ENCODE peak calls at places on chromosomes 4 and X, in nine cellular contexts. One of them, this sample, is unnamed.

GRCh38 chr4:87251104-87251503 is 30.7 kb upstream of the KLHL8 start:
- DNase-seq in activated CD4-positive, alpha-beta T cell treated with anti-CD3 and anti-CD28 coated beads for 24 hours: no peak
- DNase-seq in stimulated activated naive B cell treated with anti-CD40 and anti-IgM and Interleukin-4, amounts not matched to agents 10 μg/mL and 1 μg/mL and 100 μg/mL, for 72 hours: no peak
- DNase-seq in activated T-cell treated with anti-CD3 and anti-CD28 coated beads for 48 hours: no peak
- DNase-seq in activated T-helper 2 cell treated with anti-CD3 and anti-CD28 coated beads, Interferon-gamma antibody, Interleukin-2, Interleukin-4, amounts not matched to agents 10 μg/mL and 5 μg/mL and 100 μg/mL, durations not matched to agents 14 hours and 24 hours and 36 hours: no peak
- DNase-seq in substantia nigra: peak
- DNase-seq in NB4: no peak
- DNase-seq in NCI-H2081 treated with DMSO at 0.1 percent for 48 hours: no peak
- DNase-seq in CD4-positive, alpha-beta T cell: no peak
- DNase-seq in this sample: no peak

GRCh38 chrX:50971390-50971789 is 60.9 kb downstream of the BMP15 start:
- DNase-seq in activated CD4-positive, alpha-beta T cell treated with anti-CD3 and anti-CD28 coated beads for 24 hours: no peak
- DNase-seq in stimulated activated naive B cell treated with anti-CD40 and anti-IgM and Interleukin-4, amounts not matched to agents 10 μg/mL and 1 μg/mL and 100 μg/mL, for 72 hours: no peak
- DNase-seq in activated T-cell treated with anti-CD3 and anti-CD28 coated beads for 48 hours: peak
- DNase-seq in activated T-helper 2 cell treated with anti-CD3 and anti-CD28 coated beads, Interferon-gamma antibody, Interleukin-2, Interleukin-4, amounts not matched to agents 10 μg/mL and 5 μg/mL and 100 μg/mL, durations not matched to agents 14 hours and 24 hours and 36 hours: no peak
- DNase-seq in substantia nigra: no peak
- DNase-seq in NB4: no peak
- DNase-seq in NCI-H2081 treated with DMSO at 0.1 percent for 48 hours: no peak
- DNase-seq in CD4-positive, alpha-beta T cell: no peak
- DNase-seq in this sample: no peak

GRCh38 chrX:72430405-72430968 is 124.8 kb upstream of the CITED1 start:
- DNase-seq in activated CD4-positive, alpha-beta T cell treated with anti-CD3 and anti-CD28 coated beads for 24 hours: no peak
- DNase-seq in stimulated activated naive B cell treated with anti-CD40 and anti-IgM and Interleukin-4, amounts not matched to agents 10 μg/mL and 1 μg/mL and 100 μg/mL, for 72 hours: no peak
- DNase-seq in activated T-cell treated with anti-CD3 and anti-CD28 coated beads for 48 hours: no peak
- DNase-seq in activated T-helper 2 cell treated with anti-CD3 and anti-CD28 coated beads, Interferon-gamma antibody, Interleukin-2, Interleukin-4, amounts not matched to agents 10 μg/mL and 5 μg/mL and 100 μg/mL, durations not matched to agents 14 hours and 24 hours and 36 hours: no peak
- DNase-seq in substantia nigra: no peak
- DNase-seq in NB4: no peak
- DNase-seq in NCI-H2081 treated with DMSO at 0.1 percent for 48 hours: no peak
- DNase-seq in CD4-positive, alpha-beta T cell: no peak
- DNase-seq in this sample: no peak

GRCh38 chrX:86914569-86914968 is 603.0 kb upstream of the KLHL4 start:
- DNase-seq in activated CD4-positive, alpha-beta T cell treated with anti-CD3 and anti-CD28 coated beads for 24 hours: no peak
- DNase-seq in stimulated activated naive B cell treated with anti-CD40 and anti-IgM and Interleukin-4, amounts not matched to agents 10 μg/mL and 1 μg/mL and 100 μg/mL, for 72 hours: no peak
- DNase-seq in activated T-cell treated with anti-CD3 and anti-CD28 coated beads for 48 hours: no peak
- DNase-seq in activated T-helper 2 cell treated with anti-CD3 and anti-CD28 coated beads, Interferon-gamma antibody, Interleukin-2, Interleukin-4, amounts not matched to agents 10 μg/mL and 5 μg/mL and 100 μg/mL, durations not matched to agents 14 hours and 24 hours and 36 hours: no peak
- DNase-seq in substantia nigra: no peak
- DNase-seq in NB4: no peak
- DNase-seq in NCI-H2081 treated with DMSO at 0.1 percent for 48 hours: no peak
- DNase-seq in CD4-positive, alpha-beta T cell: no peak
- DNase-seq in this sample: no peak

GRCh38 chr4:129342820-129343219 is 246.9 kb downstream of the C4orf33 start:
- DNase-seq in activated CD4-positive, alpha-beta T cell treated with anti-CD3 and anti-CD28 coated beads for 24 hours: no peak
- DNase-seq in stimulated activated naive B cell treated with anti-CD40 and anti-IgM and Interleukin-4, amounts not matched to agents 10 μg/mL and 1 μg/mL and 100 μg/mL, for 72 hours: no peak
- DNase-seq in activated T-cell treated with anti-CD3 and anti-CD28 coated beads for 48 hours: no peak
- DNase-seq in activated T-helper 2 cell treated with anti-CD3 and anti-CD28 coated beads, Interferon-gamma antibody, Interleukin-2, Interleukin-4, amounts not matched to agents 10 μg/mL and 5 μg/mL and 100 μg/mL, durations not matched to agents 14 hours and 24 hours and 36 hours: no peak
- DNase-seq in substantia nigra: no peak
- DNase-seq in NB4: peak
- DNase-seq in NCI-H2081 treated with DMSO at 0.1 percent for 48 hours: no peak
- DNase-seq in CD4-positive, alpha-beta T cell: no peak
- DNase-seq in this sample: peak

GRCh38 chr4:113468165-113469022 is 293.1 kb downstream of the CAMK2D start:
- DNase-seq in activated CD4-positive, alpha-beta T cell treated with anti-CD3 and anti-CD28 coated beads for 24 hours: no peak
- DNase-seq in stimulated activated naive B cell treated with anti-CD40 and anti-IgM and Interleukin-4, amounts not matched to agents 10 μg/mL and 1 μg/mL and 100 μg/mL, for 72 hours: no peak
- DNase-seq in activated T-cell treated with anti-CD3 and anti-CD28 coated beads for 48 hours: no peak
- DNase-seq in activated T-helper 2 cell treated with anti-CD3 and anti-CD28 coated beads, Interferon-gamma antibody, Interleukin-2, Interleukin-4, amounts not matched to agents 10 μg/mL and 5 μg/mL and 100 μg/mL, durations not matched to agents 14 hours and 24 hours and 36 hours: no peak
- DNase-seq in substantia nigra: no peak
- DNase-seq in NB4: peak
- DNase-seq in NCI-H2081 treated with DMSO at 0.1 percent for 48 hours: no peak
- DNase-seq in CD4-positive, alpha-beta T cell: no peak
- DNase-seq in this sample: peak

GRCh38 chr4:79540143-79540542 is 132.1 kb upstream of the GK2 start:
- DNase-seq in activated CD4-positive, alpha-beta T cell treated with anti-CD3 and anti-CD28 coated beads for 24 hours: no peak
- DNase-seq in stimulated activated naive B cell treated with anti-CD40 and anti-IgM and Interleukin-4, amounts not matched to agents 10 μg/mL and 1 μg/mL and 100 μg/mL, for 72 hours: no peak
- DNase-seq in activated T-cell treated with anti-CD3 and anti-CD28 coated beads for 48 hours: no peak
- DNase-seq in activated T-helper 2 cell treated with anti-CD3 and anti-CD28 coated beads, Interferon-gamma antibody, Interleukin-2, Interleukin-4, amounts not matched to agents 10 μg/mL and 5 μg/mL and 100 μg/mL, durations not matched to agents 14 hours and 24 hours and 36 hours: no peak
- DNase-seq in substantia nigra: no peak
- DNase-seq in NB4: no peak
- DNase-seq in NCI-H2081 treated with DMSO at 0.1 percent for 48 hours: no peak
- DNase-seq in CD4-positive, alpha-beta T cell: no peak
- DNase-seq in this sample: no peak

GRCh38 chr4:189124149-189124758 is 816.4 kb upstream of the FRG1 start:
- DNase-seq in activated CD4-positive, alpha-beta T cell treated with anti-CD3 and anti-CD28 coated beads for 24 hours: no peak
- DNase-seq in stimulated activated naive B cell treated with anti-CD40 and anti-IgM and Interleukin-4, amounts not matched to agents 10 μg/mL and 1 μg/mL and 100 μg/mL, for 72 hours: no peak
- DNase-seq in activated T-cell treated with anti-CD3 and anti-CD28 coated beads for 48 hours: no peak
- DNase-seq in activated T-helper 2 cell treated with anti-CD3 and anti-CD28 coated beads, Interferon-gamma antibody, Interleukin-2, Interleukin-4, amounts not matched to agents 10 μg/mL and 5 μg/mL and 100 μg/mL, durations not matched to agents 14 hours and 24 hours and 36 hours: no peak
- DNase-seq in substantia nigra: no peak
- DNase-seq in NB4: peak
- DNase-seq in NCI-H2081 treated with DMSO at 0.1 percent for 48 hours: no peak
- DNase-seq in CD4-positive, alpha-beta T cell: no peak
- DNase-seq in this sample: peak

GRCh38 chr4:156293657-156294297 is 340.1 kb upstream of the CTSO start:
- DNase-seq in activated CD4-positive, alpha-beta T cell treated with anti-CD3 and anti-CD28 coated beads for 24 hours: no peak
- DNase-seq in stimulated activated naive B cell treated with anti-CD40 and anti-IgM and Interleukin-4, amounts not matched to agents 10 μg/mL and 1 μg/mL and 100 μg/mL, for 72 hours: no peak
- DNase-seq in activated T-cell treated with anti-CD3 and anti-CD28 coated beads for 48 hours: no peak
- DNase-seq in activated T-helper 2 cell treated with anti-CD3 and anti-CD28 coated beads, Interferon-gamma antibody, Interleukin-2, Interleukin-4, amounts not matched to agents 10 μg/mL and 5 μg/mL and 100 μg/mL, durations not matched to agents 14 hours and 24 hours and 36 hours: no peak
- DNase-seq in substantia nigra: no peak
- DNase-seq in NB4: no peak
- DNase-seq in NCI-H2081 treated with DMSO at 0.1 percent for 48 hours: no peak
- DNase-seq in CD4-positive, alpha-beta T cell: no peak
- DNase-seq in this sample: no peak

GRCh38 chr4:175440776-175441175 is 371.3 kb downstream of the GPM6A start:
- DNase-seq in activated CD4-positive, alpha-beta T cell treated with anti-CD3 and anti-CD28 coated beads for 24 hours: no peak
- DNase-seq in stimulated activated naive B cell treated with anti-CD40 and anti-IgM and Interleukin-4, amounts not matched to agents 10 μg/mL and 1 μg/mL and 100 μg/mL, for 72 hours: no peak
- DNase-seq in activated T-cell treated with anti-CD3 and anti-CD28 coated beads for 48 hours: no peak
- DNase-seq in activated T-helper 2 cell treated with anti-CD3 and anti-CD28 coated beads, Interferon-gamma antibody, Interleukin-2, Interleukin-4, amounts not matched to agents 10 μg/mL and 5 μg/mL and 100 μg/mL, durations not matched to agents 14 hours and 24 hours and 36 hours: no peak
- DNase-seq in substantia nigra: no peak
- DNase-seq in NB4: no peak
- DNase-seq in NCI-H2081 treated with DMSO at 0.1 percent for 48 hours: no peak
- DNase-seq in CD4-positive, alpha-beta T cell: no peak
- DNase-seq in this sample: no peak

GRCh38 chr4:11640584-11640983 is 211.9 kb upstream of the HS3ST1 start:
- DNase-seq in activated CD4-positive, alpha-beta T cell treated with anti-CD3 and anti-CD28 coated beads for 24 hours: no peak
- DNase-seq in stimulated activated naive B cell treated with anti-CD40 and anti-IgM and Interleukin-4, amounts not matched to agents 10 μg/mL and 1 μg/mL and 100 μg/mL, for 72 hours: no peak
- DNase-seq in activated T-cell treated with anti-CD3 and anti-CD28 coated beads for 48 hours: no peak
- DNase-seq in activated T-helper 2 cell treated with anti-CD3 and anti-CD28 coated beads, Interferon-gamma antibody, Interleukin-2, Interleukin-4, amounts not matched to agents 10 μg/mL and 5 μg/mL and 100 μg/mL, durations not matched to agents 14 hours and 24 hours and 36 hours: no peak
- DNase-seq in substantia nigra: no peak
- DNase-seq in NB4: no peak
- DNase-seq in NCI-H2081 treated with DMSO at 0.1 percent for 48 hours: no peak
- DNase-seq in CD4-positive, alpha-beta T cell: no peak
- DNase-seq in this sample: no peak

GRCh38 chrX:130055103-130055502 is 55.2 kb downstream of the ELF4 start:
- DNase-seq in activated CD4-positive, alpha-beta T cell treated with anti-CD3 and anti-CD28 coated beads for 24 hours: no peak
- DNase-seq in stimulated activated naive B cell treated with anti-CD40 and anti-IgM and Interleukin-4, amounts not matched to agents 10 μg/mL and 1 μg/mL and 100 μg/mL, for 72 hours: no peak
- DNase-seq in activated T-cell treated with anti-CD3 and anti-CD28 coated beads for 48 hours: no peak
- DNase-seq in activated T-helper 2 cell treated with anti-CD3 and anti-CD28 coated beads, Interferon-gamma antibody, Interleukin-2, Interleukin-4, amounts not matched to agents 10 μg/mL and 5 μg/mL and 100 μg/mL, durations not matched to agents 14 hours and 24 hours and 36 hours: no peak
- DNase-seq in substantia nigra: no peak
- DNase-seq in NB4: no peak
- DNase-seq in NCI-H2081 treated with DMSO at 0.1 percent for 48 hours: no peak
- DNase-seq in CD4-positive, alpha-beta T cell: no peak
- DNase-seq in this sample: no peak

GRCh38 chr4:56723201-56723605 is 42.1 kb upstream of the HOPX start:
- DNase-seq in activated CD4-positive, alpha-beta T cell treated with anti-CD3 and anti-CD28 coated beads for 24 hours: peak
- DNase-seq in stimulated activated naive B cell treated with anti-CD40 and anti-IgM and Interleukin-4, amounts not matched to agents 10 μg/mL and 1 μg/mL and 100 μg/mL, for 72 hours: no peak
- DNase-seq in activated T-cell treated with anti-CD3 and anti-CD28 coated beads for 48 hours: peak
- DNase-seq in activated T-helper 2 cell treated with anti-CD3 and anti-CD28 coated beads, Interferon-gamma antibody, Interleukin-2, Interleukin-4, amounts not matched to agents 10 μg/mL and 5 μg/mL and 100 μg/mL, durations not matched to agents 14 hours and 24 hours and 36 hours: no peak
- DNase-seq in substantia nigra: no peak
- DNase-seq in NB4: no peak
- DNase-seq in NCI-H2081 treated with DMSO at 0.1 percent for 48 hours: no peak
- DNase-seq in CD4-positive, alpha-beta T cell: no peak
- DNase-seq in this sample: peak

GRCh38 chrX:53831662-53832635 is 145.4 kb upstream of the HUWE1 start:
- DNase-seq in activated CD4-positive, alpha-beta T cell treated with anti-CD3 and anti-CD28 coated beads for 24 hours: peak
- DNase-seq in stimulated activated naive B cell treated with anti-CD40 and anti-IgM and Interleukin-4, amounts not matched to agents 10 μg/mL and 1 μg/mL and 100 μg/mL, for 72 hours: peak
- DNase-seq in activated T-cell treated with anti-CD3 and anti-CD28 coated beads for 48 hours: peak
- DNase-seq in activated T-helper 2 cell treated with anti-CD3 and anti-CD28 coated beads, Interferon-gamma antibody, Interleukin-2, Interleukin-4, amounts not matched to agents 10 μg/mL and 5 μg/mL and 100 μg/mL, durations not matched to agents 14 hours and 24 hours and 36 hours: peak
- DNase-seq in substantia nigra: no peak
- DNase-seq in NB4: peak
- DNase-seq in NCI-H2081 treated with DMSO at 0.1 percent for 48 hours: no peak
- DNase-seq in CD4-positive, alpha-beta T cell: peak
- DNase-seq in this sample: peak

GRCh38 chr4:168615294-168615693 is 118.4 kb downstream of the PALLD start:
- DNase-seq in activated CD4-positive, alpha-beta T cell treated with anti-CD3 and anti-CD28 coated beads for 24 hours: no peak
- DNase-seq in stimulated activated naive B cell treated with anti-CD40 and anti-IgM and Interleukin-4, amounts not matched to agents 10 μg/mL and 1 μg/mL and 100 μg/mL, for 72 hours: no peak
- DNase-seq in activated T-cell treated with anti-CD3 and anti-CD28 coated beads for 48 hours: no peak
- DNase-seq in activated T-helper 2 cell treated with anti-CD3 and anti-CD28 coated beads, Interferon-gamma antibody, Interleukin-2, Interleukin-4, amounts not matched to agents 10 μg/mL and 5 μg/mL and 100 μg/mL, durations not matched to agents 14 hours and 24 hours and 36 hours: no peak
- DNase-seq in substantia nigra: no peak
- DNase-seq in NB4: no peak
- DNase-seq in NCI-H2081 treated with DMSO at 0.1 percent for 48 hours: no peak
- DNase-seq in CD4-positive, alpha-beta T cell: no peak
- DNase-seq in this sample: no peak

GRCh38 chr4:36854554-36854953 is 390.0 kb upstream of the NWD2 start:
- DNase-seq in activated CD4-positive, alpha-beta T cell treated with anti-CD3 and anti-CD28 coated beads for 24 hours: no peak
- DNase-seq in stimulated activated naive B cell treated with anti-CD40 and anti-IgM and Interleukin-4, amounts not matched to agents 10 μg/mL and 1 μg/mL and 100 μg/mL, for 72 hours: no peak
- DNase-seq in activated T-cell treated with anti-CD3 and anti-CD28 coated beads for 48 hours: no peak
- DNase-seq in activated T-helper 2 cell treated with anti-CD3 and anti-CD28 coated beads, Interferon-gamma antibody, Interleukin-2, Interleukin-4, amounts not matched to agents 10 μg/mL and 5 μg/mL and 100 μg/mL, durations not matched to agents 14 hours and 24 hours and 36 hours: no peak
- DNase-seq in substantia nigra: no peak
- DNase-seq in NB4: no peak
- DNase-seq in NCI-H2081 treated with DMSO at 0.1 percent for 48 hours: no peak
- DNase-seq in CD4-positive, alpha-beta T cell: no peak
- DNase-seq in this sample: no peak

GRCh38 chr4:53914313-53915016 is 149.9 kb downstream of the CHIC2 start:
- DNase-seq in activated CD4-positive, alpha-beta T cell treated with anti-CD3 and anti-CD28 coated beads for 24 hours: peak
- DNase-seq in stimulated activated naive B cell treated with anti-CD40 and anti-IgM and Interleukin-4, amounts not matched to agents 10 μg/mL and 1 μg/mL and 100 μg/mL, for 72 hours: no peak
- DNase-seq in activated T-cell treated with anti-CD3 and anti-CD28 coated beads for 48 hours: peak
- DNase-seq in activated T-helper 2 cell treated with anti-CD3 and anti-CD28 coated beads, Interferon-gamma antibody, Interleukin-2, Interleukin-4, amounts not matched to agents 10 μg/mL and 5 μg/mL and 100 μg/mL, durations not matched to agents 14 hours and 24 hours and 36 hours: no peak
- DNase-seq in substantia nigra: no peak
- DNase-seq in NB4: peak
- DNase-seq in NCI-H2081 treated with DMSO at 0.1 percent for 48 hours: no peak
- DNase-seq in CD4-positive, alpha-beta T cell: no peak
- DNase-seq in this sample: peak

GRCh38 chr4:114807759-114808404 is 209.3 kb downstream of the UGT8 start:
- DNase-seq in activated CD4-positive, alpha-beta T cell treated with anti-CD3 and anti-CD28 coated beads for 24 hours: peak
- DNase-seq in stimulated activated naive B cell treated with anti-CD40 and anti-IgM and Interleukin-4, amounts not matched to agents 10 μg/mL and 1 μg/mL and 100 μg/mL, for 72 hours: peak
- DNase-seq in activated T-cell treated with anti-CD3 and anti-CD28 coated beads for 48 hours: peak
- DNase-seq in activated T-helper 2 cell treated with anti-CD3 and anti-CD28 coated beads, Interferon-gamma antibody, Interleukin-2, Interleukin-4, amounts not matched to agents 10 μg/mL and 5 μg/mL and 100 μg/mL, durations not matched to agents 14 hours and 24 hours and 36 hours: peak
- DNase-seq in substantia nigra: no peak
- DNase-seq in NB4: peak
- DNase-seq in NCI-H2081 treated with DMSO at 0.1 percent for 48 hours: no peak
- DNase-seq in CD4-positive, alpha-beta T cell: peak
- DNase-seq in this sample: peak

GRCh38 chr4:140706276-140706625 is 49.9 kb downstream of the TBC1D9 start:
- DNase-seq in activated CD4-positive, alpha-beta T cell treated with anti-CD3 and anti-CD28 coated beads for 24 hours: no peak
- DNase-seq in stimulated activated naive B cell treated with anti-CD40 and anti-IgM and Interleukin-4, amounts not matched to agents 10 μg/mL and 1 μg/mL and 100 μg/mL, for 72 hours: no peak
- DNase-seq in activated T-cell treated with anti-CD3 and anti-CD28 coated beads for 48 hours: no peak
- DNase-seq in activated T-helper 2 cell treated with anti-CD3 and anti-CD28 coated beads, Interferon-gamma antibody, Interleukin-2, Interleukin-4, amounts not matched to agents 10 μg/mL and 5 μg/mL and 100 μg/mL, durations not matched to agents 14 hours and 24 hours and 36 hours: no peak
- DNase-seq in substantia nigra: no peak
- DNase-seq in NB4: no peak
- DNase-seq in NCI-H2081 treated with DMSO at 0.1 percent for 48 hours: no peak
- DNase-seq in CD4-positive, alpha-beta T cell: no peak
- DNase-seq in this sample: no peak

GRCh38 chr4:87250294-87250693 is 29.9 kb upstream of the KLHL8 start:
- DNase-seq in activated CD4-positive, alpha-beta T cell treated with anti-CD3 and anti-CD28 coated beads for 24 hours: no peak
- DNase-seq in stimulated activated naive B cell treated with anti-CD40 and anti-IgM and Interleukin-4, amounts not matched to agents 10 μg/mL and 1 μg/mL and 100 μg/mL, for 72 hours: no peak
- DNase-seq in activated T-cell treated with anti-CD3 and anti-CD28 coated beads for 48 hours: no peak
- DNase-seq in activated T-helper 2 cell treated with anti-CD3 and anti-CD28 coated beads, Interferon-gamma antibody, Interleukin-2, Interleukin-4, amounts not matched to agents 10 μg/mL and 5 μg/mL and 100 μg/mL, durations not matched to agents 14 hours and 24 hours and 36 hours: no peak
- DNase-seq in substantia nigra: no peak
- DNase-seq in NB4: no peak
- DNase-seq in NCI-H2081 treated with DMSO at 0.1 percent for 48 hours: no peak
- DNase-seq in CD4-positive, alpha-beta T cell: no peak
- DNase-seq in this sample: no peak